ENCODE peak calls at places on chromosome 12, in nine cellular contexts. N is astrocyte; C is HuH-7.5; G is SK-N-DZ; V is stimulated activated CD4-positive, alpha-beta T cell treated with anti-CD3 and anti-CD28 coated beads, Interleukin-1b, Interleukin-23, amount 100 ng/mL, for 24 hours; W is kidney tubule cell; R is mucosa of gallbladder; T is pancreas; Y is RWPE1. I is an unnamed sample.

GRCh38 chr12:22409071-22409951 is 74.8 kb upstream of the ST8SIA1 start:
- DNase-seq in Y (no peak), W (no peak), G (no peak), N (no peak), R (no peak), V (no peak), T (no peak), C (no peak), I (no peak)

GRCh38 chr12:92927055-92927435 is 2.0 kb downstream of the EEA1 start:
- DNase-seq in C (no peak), G (no peak), R (no peak), V (peak; percentile 18), T (no peak), Y (no peak), W (peak; percentile 63), N (no peak), I (peak; percentile 93)

GRCh38 chr12:94416613-94417012 is 43.1 kb downstream of the CEP83 start:
- DNase-seq in R (no peak), N (no peak), W (no peak), Y (no peak), G (no peak), C (no peak), V (no peak), T (no peak), I (no peak)

GRCh38 chr12:69161835-69162234 is 77.5 kb upstream of the CPSF6 start:
- DNase-seq in G (peak; percentile 53), N (no peak), T (no peak), V (peak; percentile 12), Y (no peak), W (peak; percentile 8), R (no peak), C (no peak), I (peak; percentile 43)

GRCh38 chr12:108599541-108599940 is 1.7 kb upstream of the TMEM119 start:
- DNase-seq in C (no peak), G (no peak), N (no peak), T (no peak), W (no peak), R (no peak), V (no peak), Y (no peak), I (no peak)

GRCh38 chr12:5388581-5389535 is 43.0 kb upstream of the NTF3 start:
- DNase-seq in N (peak; percentile 34), G (no peak), V (no peak), R (no peak), T (no peak), C (no peak), Y (peak; percentile 58), W (peak; percentile 68), I (peak; percentile 71)

GRCh38 chr12:62900686-62901272 is 34.2 kb downstream of the PPM1H start:
- DNase-seq in T (no peak), R (no peak), N (no peak), Y (no peak), V (no peak), G (peak; percentile 12), C (peak; percentile 38), W (no peak), I (no peak)

GRCh38 chr12:57614178-57614947 is 3.1 kb downstream of the ARHGEF25 start:
- DNase-seq in G (no peak), N (no peak), V (no peak), R (no peak), Y (no peak), T (no peak), W (no peak), C (no peak), I (no peak)

GRCh38 chr12:82359115-82359478 is 768 bp downstream of the METTL25 start:
- DNase-seq in C (no peak), G (peak; percentile 28), N (peak; percentile 1), R (no peak), T (peak; percentile 21), Y (peak; percentile 8), W (peak; percentile 13), V (no peak), I (no peak)

GRCh38 chr12:1459339-1459738 is 135.0 kb downstream of the FBXL14 start:
- DNase-seq in N (no peak), G (no peak), W (no peak), T (no peak), C (no peak), V (no peak), R (no peak), Y (no peak), I (no peak)

GRCh38 chr12:55797068-55797467 is 20.5 kb downstream of the SARNP start:
- DNase-seq in G (peak; percentile 50), C (peak; percentile 47), V (no peak), R (no peak), W (peak; percentile 41), T (no peak), Y (no peak), N (peak; percentile 21), I (peak; percentile 13)

GRCh38 chr12:101599771-101600486 is 5.2 kb downstream of the MYBPC1 start:
- DNase-seq in V (no peak), T (no peak), Y (no peak), N (no peak), C (no peak), G (no peak), R (no peak), W (peak; percentile 14), I (peak; percentile 12)

GRCh38 chr12:27176765-27177164 is 67.3 kb upstream of the STK38L start:
- DNase-seq in Y (peak; percentile 71), N (peak; percentile 75), R (no peak), T (no peak), G (no peak), V (no peak), C (no peak), W (peak; percentile 54), I (peak; percentile 84)

GRCh38 chr12:51951199-51951842 is at the start of gene ACVR1B:
- DNase-seq in V (peak; percentile 71), C (peak; percentile 83), W (peak; percentile 94), T (peak; percentile 94), R (peak; percentile 92), G (peak; percentile 95), N (peak; percentile 71), Y (peak; percentile 81), I (peak; percentile 83)

GRCh38 chr12:131608740-131609665 is 101.9 kb upstream of the SFSWAP start:
- DNase-seq in T (peak; percentile 61), N (no peak), G (peak; percentile 75), Y (peak; percentile 71), V (peak; percentile 45), C (peak; percentile 79), R (peak; percentile 68), W (peak; percentile 34), I (peak; percentile 23)

GRCh38 chr12:50390284-50390683 is 6.1 kb downstream of the FAM186A start:
- DNase-seq in C (no peak), W (peak; percentile 95), N (peak; percentile 96), R (no peak), Y (peak; percentile 79), T (no peak), V (no peak), G (no peak), I (peak; percentile 92)

GRCh38 chr12:110458756-110459155 is 8.6 kb upstream of the ARPC3 start:
- DNase-seq in T (no peak), C (no peak), G (no peak), Y (no peak), W (no peak), N (no peak), R (no peak), V (no peak), I (no peak)

GRCh38 chr12:82361461-82361915 is 3.2 kb downstream of the METTL25 start:
- DNase-seq in W (no peak), V (no peak), Y (no peak), T (peak; percentile 19), N (no peak), R (no peak), G (no peak), C (no peak), I (no peak)

GRCh38 chr12:7042847-7043246 is 17.7 kb upstream of the C1S start:
- DNase-seq in G (peak; percentile 22), C (peak; percentile 19), W (peak; percentile 54), Y (peak; percentile 16), R (no peak), N (no peak), T (no peak), V (no peak), I (peak; percentile 52)

GRCh38 chr12:122841544-122842321 is 6.5 kb downstream of the HIP1R start:
- DNase-seq in Y (no peak), C (no peak), R (no peak), V (no peak), G (no peak), T (peak; percentile 58), W (peak; percentile 91), N (peak; percentile 65), I (peak; percentile 57)

GRCh38 chr12:52828156-52829090 is 5.7 kb downstream of the KRT79 start:
- DNase-seq in C (no peak), T (no peak), N (no peak), W (peak; percentile 43), R (no peak), V (no peak), G (no peak), Y (no peak), I (no peak)

GRCh38 chr12:30806989-30807694 is 52.4 kb upstream of the CAPRIN2 start:
- DNase-seq in T (no peak), R (peak; percentile 38), W (peak; percentile 65), Y (peak; percentile 46), G (peak; percentile 84), N (peak; percentile 60), C (no peak), V (no peak), I (peak; percentile 54)

GRCh38 chr12:6635856-6636521 is at the start of gene LPAR5:
- DNase-seq in C (no peak), R (peak; percentile 81), V (no peak), W (peak; percentile 53), G (no peak), N (peak; percentile 39), Y (peak; percentile 91), T (no peak), I (peak; percentile 69)

GRCh38 chr12:54304187-54304810 is 3.5 kb upstream of the NFE2 start:
- DNase-seq in T (peak; percentile 75), G (no peak), R (peak; percentile 75), C (peak; percentile 83), W (peak; percentile 28), Y (peak; percentile 74), N (peak; percentile 49), V (no peak), I (peak; percentile 72)

GRCh38 chr12:82174383-82174782 is 183.8 kb downstream of the CCDC59 start:
- DNase-seq in T (no peak), R (no peak), V (no peak), Y (no peak), N (no peak), G (no peak), W (no peak), C (no peak), I (no peak)

GRCh38 chr12:102847131-102847530 is 69.9 kb downstream of the PAH start:
- DNase-seq in G (no peak), Y (no peak), V (no peak), R (no peak), T (no peak), C (no peak), W (peak; percentile 90), N (no peak), I (no peak)

GRCh38 chr12:107560194-107560905 is 125.2 kb upstream of the PWP1 start:
- DNase-seq in W (no peak), Y (no peak), G (no peak), T (no peak), N (no peak), R (no peak), V (no peak), C (no peak), I (peak; percentile 4)

GRCh38 chr12:28507867-28508266 is 317.6 kb downstream of the CCDC91 start:
- DNase-seq in Y (no peak), V (no peak), N (no peak), C (no peak), W (no peak), R (no peak), T (no peak), G (no peak), I (no peak)

GRCh38 chr12:65443038-65443437 is 164.6 kb downstream of the MSRB3 start:
- DNase-seq in G (no peak), Y (no peak), T (no peak), R (no peak), N (no peak), C (no peak), V (no peak), W (no peak), I (no peak)

GRCh38 chr12:4388662-4389061 is 9.2 kb upstream of the FGF23 start:
- DNase-seq in R (no peak), C (no peak), Y (no peak), T (no peak), V (no peak), G (no peak), W (no peak), N (no peak), I (no peak)

GRCh38 chr12:127231366-127231765 is 1035.6 kb upstream of the TMEM132C start:
- DNase-seq in G (no peak), Y (no peak), T (no peak), V (no peak), R (no peak), N (peak; percentile 63), W (no peak), C (no peak), I (no peak)

I was measured in mammary epithelial cell.